ENCODE peak calls at places on chromosomes 5 and 9, in four cellular contexts. I is T-helper 1 cell; J is stimulated activated CD4-positive, alpha-beta T cell treated with anti-CD3 and anti-CD28 coated beads, Interleukin-12 subunit alpha, Interleukin-12 subunit beta, amount 100 ng/mL, for 24 hours; P is Right ventricle myocardium inferior. R is an unnamed sample.

GRCh38 chr5:77973253-77973609 is 197.1 kb upstream of the TBCA start:
- DNase-seq in I (no peak), J (no peak), P (no peak), R (no peak)

GRCh38 chr5:33659526-33660169 is 218.9 kb downstream of the TARS1 start:
- DNase-seq in I (no peak), J (no peak), P (no peak), R (no peak)

GRCh38 chr9:101478444-101478843 is 42.9 kb upstream of the ALDOB start:
- DNase-seq in I (no peak), J (no peak), P (no peak), R (no peak)

GRCh38 chr5:37111426-37112382 is 137.5 kb downstream of the CPLANE1 start:
- DNase-seq in I (peak), J (no peak), P (no peak), R (no peak)

GRCh38 chr9:37030591-37030939 is 3.5 kb downstream of the PAX5 start:
- DNase-seq in I (no peak), J (no peak), P (no peak), R (no peak)

GRCh38 chr9:79390077-79390673 is 181.6 kb upstream of the TLE4 start:
- DNase-seq in I (no peak), J (no peak), P (no peak), R (no peak)

GRCh38 chr5:97499605-97500004 is 316.6 kb upstream of the RIOK2 start:
- DNase-seq in I (no peak), J (no peak), P (no peak), R (no peak)

GRCh38 chr9:68546596-68547390 is 6.1 kb upstream of the TMEM252 start:
- DNase-seq in I (no peak), J (no peak), P (no peak), R (peak)

GRCh38 chr5:97838214-97838613 is 655.2 kb upstream of the RIOK2 start:
- DNase-seq in I (no peak), J (no peak), P (no peak), R (no peak)

GRCh38 chr9:4382722-4383317 is 83.0 kb upstream of the GLIS3 start:
- DNase-seq in I (peak), J (no peak), P (no peak), R (no peak)

GRCh38 chr9:36063804-36064447 is 27.2 kb downstream of the RECK start:
- DNase-seq in I (no peak), J (no peak), P (no peak), R (no peak)

GRCh38 chr5:42108468-42108867 is 183.4 kb downstream of the FBXO4 start:
- DNase-seq in I (no peak), J (no peak), P (no peak), R (no peak)

GRCh38 chr5:7770436-7770835 is 80.5 kb downstream of the CFAP90 start:
- DNase-seq in I (no peak), J (no peak), P (no peak), R (no peak)

GRCh38 chr9:127057970-127058644 is 64.3 kb downstream of the ANGPTL2 start:
- DNase-seq in I (no peak), J (no peak), P (peak), R (peak)

GRCh38 chr9:20044686-20045085 is 255.8 kb upstream of the SLC24A2 start:
- DNase-seq in I (no peak), J (no peak), P (no peak), R (no peak)

GRCh38 chr5:146302428-146302827 is 36.2 kb upstream of the POU4F3 start:
- DNase-seq in I (no peak), J (no peak), P (no peak), R (no peak)

GRCh38 chr9:137407590-137408300 is 15.2 kb downstream of the EXD3 start:
- DNase-seq in I (no peak), J (no peak), P (peak), R (peak)

GRCh38 chr9:21684831-21685362 is 117.5 kb upstream of the MTAP start:
- DNase-seq in I (no peak), J (peak), P (no peak), R (no peak)

GRCh38 chr5:1725641-1726468 is 73.8 kb downstream of the MRPL36 start:
- DNase-seq in I (no peak), J (no peak), P (no peak), R (no peak)

GRCh38 chr5:178304761-178305645 is 72.4 kb upstream of the PHYKPL start:
- DNase-seq in I (no peak), J (no peak), P (peak), R (peak)

GRCh38 chr5:101473483-101473882 is 570.4 kb upstream of the ST8SIA4 start:
- DNase-seq in I (no peak), J (no peak), P (no peak), R (no peak)

GRCh38 chr9:127812009-127812408 is 9.3 kb downstream of the FPGS start:
- DNase-seq in I (no peak), J (no peak), P (no peak), R (no peak)

GRCh38 chr9:70112981-70113380 is 69.3 kb downstream of the MAMDC2 start:
- DNase-seq in I (no peak), J (no peak), P (no peak), R (no peak)

GRCh38 chr9:14346301-14346721 is 32.4 kb upstream of the NFIB start:
- DNase-seq in I (no peak), J (no peak), P (peak), R (peak)

GRCh38 chr5:91867799-91868198 is 484.7 kb upstream of the ARRDC3 start:
- DNase-seq in I (no peak), J (no peak), P (no peak), R (no peak)

GRCh38 chr5:26259081-26259480 is 779.3 kb downstream of the CDH9 start:
- DNase-seq in I (no peak), J (no peak), P (no peak), R (no peak)

GRCh38 chr5:172919525-172920446 is 39.4 kb upstream of the RPL26L1 start:
- DNase-seq in I (no peak), J (no peak), P (peak), R (no peak)

GRCh38 chr5:56078675-56079500 is 84.1 kb upstream of the IL6ST start:
- DNase-seq in I (no peak), J (no peak), P (no peak), R (peak)

GRCh38 chr5:172276214-172276613 is 7.3 kb downstream of the UBTD2 start:
- DNase-seq in I (no peak), J (no peak), P (no peak), R (no peak)

GRCh38 chr5:75630875-75631274 is 19.6 kb downstream of the ANKDD1B start:
- DNase-seq in I (no peak), J (no peak), P (no peak), R (no peak)

GRCh38 chr9:87109851-87110250 is 162.5 kb upstream of the GAS1 start:
- DNase-seq in I (no peak), J (no peak), P (no peak), R (no peak)

GRCh38 chr5:75885321-75885720 is 168.1 kb upstream of the POC5 start:
- DNase-seq in I (no peak), J (no peak), P (no peak), R (no peak)

GRCh38 chr5:127290019-127290945 is at the start of gene MEGF10:
- DNase-seq in I (no peak), J (no peak), P (no peak), R (peak)

GRCh38 chr9:85215936-85216335 is 525.8 kb downstream of the AGTPBP1 start:
- DNase-seq in I (no peak), J (no peak), P (no peak), R (no peak)

GRCh38 chr9:135330685-135331590 is 148.6 kb upstream of the PPP1R26 start:
- DNase-seq in I (no peak), J (no peak), P (peak), R (no peak)

GRCh38 chr9:4640027-4640426 is 22.1 kb upstream of the PLPP6 start:
- DNase-seq in I (peak), J (no peak), P (no peak), R (no peak)

GRCh38 chr5:57082441-57083067 is 91.3 kb upstream of the GPBP1 start:
- DNase-seq in I (no peak), J (no peak), P (no peak), R (no peak)

GRCh38 chr5:103942587-103943186 is 380.1 kb upstream of the NUDT12 start:
- DNase-seq in I (no peak), J (no peak), P (no peak), R (no peak)

GRCh38 chr5:1698589-1699316 is 100.9 kb downstream of the MRPL36 start:
- DNase-seq in I (no peak), J (no peak), P (no peak), R (no peak)

R was measured in Right ventricle myocardium superior.